ENCODE peak calls at places on chromosomes 16 and 17, in ten cellular contexts. J, M, B, V, F, S, K, G, U and H are unnamed samples. For H3K27me3, the result is how much of the 10 kb centered on the place peaks cover.

GRCh38 chr16:23410176-23410575 is 42.8 kb downstream of the COG7 start:
- DNase-seq in S (no peak), B (no peak), G (no peak), F (no peak), V (no peak), U (no peak), J (no peak), K (no peak), M (no peak), H (no peak)

GRCh38 chr17:29342148-29342765 is 47.9 kb upstream of the TAOK1 start:
- DNase-seq in S (no peak), F (no peak), J (no peak), B (no peak), U (no peak), G (no peak), M (no peak), V (no peak), K (no peak), H (no peak)

GRCh38 chr17:55624789-55625433 is 97.8 kb downstream of the TMEM100 start:
- DNase-seq in B (no peak), V (no peak), J (no peak), K (no peak), G (no peak), F (no peak), U (no peak), S (no peak), M (no peak), H (no peak)

GRCh38 chr17:51371732-51372151 is 111.4 kb downstream of the UTP18 start:
- DNase-seq in S (peak), K (peak), G (peak), J (no peak), V (peak), F (no peak), B (peak), M (peak), U (no peak), H (no peak)

GRCh38 chr17:64170286-64170685 is 40.3 kb upstream of the ERN1 start:
- DNase-seq in J (no peak), F (no peak), B (no peak), S (no peak), G (no peak), K (no peak), M (no peak), V (no peak), U (no peak), H (no peak)

GRCh38 chr17:78394209-78394608 is 15.8 kb downstream of the PGS1 start:
- DNase-seq in M (no peak), K (no peak), F (no peak), S (no peak), B (no peak), G (no peak), V (no peak), U (no peak), J (no peak), H (no peak)

GRCh38 chr17:11969565-11969964 is 27.7 kb downstream of the ZNF18 start:
- DNase-seq in S (no peak), U (no peak), G (no peak), V (no peak), K (no peak), B (no peak), M (no peak), F (no peak), J (no peak), H (no peak)

GRCh38 chr17:43952724-43953666 is 745 bp downstream of the PYY start:
- DNase-seq in U (no peak), S (peak), J (no peak), K (no peak), G (no peak), V (no peak), M (no peak), F (no peak), B (no peak), H (no peak)

GRCh38 chr17:78944956-78945355 is 19.8 kb upstream of the TIMP2 start:
- DNase-seq in V (no peak), J (no peak), B (no peak), S (no peak), U (no peak), G (no peak), K (no peak), M (no peak), F (no peak), H (no peak)

DNA sequence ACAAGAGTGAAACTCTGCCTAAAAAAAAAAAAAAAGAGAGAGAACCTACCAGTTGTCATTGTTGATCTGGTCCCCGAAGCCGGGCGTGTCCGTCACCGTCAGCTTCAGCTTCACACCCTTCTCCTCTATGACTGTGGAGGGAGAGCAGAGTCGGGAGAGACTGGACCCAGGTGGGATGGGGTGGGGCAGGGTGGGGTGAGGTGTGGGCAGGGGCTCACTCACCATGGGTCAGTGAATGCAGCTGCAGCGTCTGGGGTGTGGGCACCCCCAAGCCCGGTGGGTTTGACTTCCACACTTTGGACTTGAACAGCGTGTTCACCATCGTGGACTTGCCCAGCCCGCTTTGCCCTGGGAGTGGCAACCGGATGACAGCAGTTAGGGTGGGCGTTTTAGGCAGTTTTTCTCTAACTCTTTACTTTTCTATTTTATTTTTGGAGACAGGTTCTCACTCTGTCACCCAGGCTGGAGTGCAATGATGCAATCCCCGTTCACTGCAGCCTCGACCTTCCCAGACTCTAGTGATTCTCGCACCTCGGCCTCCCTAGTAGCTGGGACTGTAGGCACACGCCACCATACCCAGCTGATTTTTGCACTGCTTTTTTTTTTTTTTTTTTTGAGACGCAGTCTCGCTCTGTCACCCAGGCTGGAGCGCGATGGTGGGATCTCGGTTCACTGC is 2.2 kb downstream of the SEPTIN12 start:
- DNase-seq in S (no peak), B (no peak), G (no peak), F (no peak), J (no peak), M (no peak), K (no peak), V (no peak), U (no peak), H (no peak)
- H3K27ac ChIP-seq in S (no peak), B (no peak), G (no peak), F (no peak), J (no peak), M (no peak), K (no peak), V (no peak), U (no peak), H (no peak)

DNA sequence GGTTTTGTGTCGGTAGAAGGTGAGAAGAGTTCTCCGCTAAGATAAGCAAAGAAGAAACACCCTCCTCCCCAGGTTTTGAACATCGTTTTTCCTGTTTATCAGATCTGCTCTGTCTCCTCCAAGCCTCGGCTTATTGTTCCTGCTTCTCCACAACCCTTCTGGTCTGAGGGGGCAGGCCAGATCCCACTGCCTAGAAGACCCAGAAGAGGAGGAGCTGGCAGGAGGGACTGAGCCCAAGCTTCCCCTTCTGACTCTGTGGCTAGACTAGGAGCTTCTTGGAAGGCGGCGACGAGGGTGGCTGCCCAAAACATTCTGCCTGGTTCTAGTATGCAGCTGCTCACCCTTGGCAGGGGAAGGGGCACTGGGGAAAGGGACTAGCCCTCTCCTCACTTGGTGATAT is 5.1 kb upstream of the HOXB5 start:
- DNase-seq in S (no peak), K (no peak), U (no peak), G (no peak), J (no peak), F (no peak), M (no peak), V (no peak), B (no peak), H (no peak)
- H3K27me3 ChIP-seq in S (half or more), K (under half), U (half or more), G (half or more), J (half or more), F (under half), M (under half), V (half or more), B (under half), H (under half)

GRCh38 chr17:68491864-68492263 is 20.4 kb upstream of the PRKAR1A start:
- DNase-seq in M (no peak), K (peak), B (peak), S (no peak), G (no peak), V (no peak), U (no peak), J (peak), F (peak), H (no peak)
- H3K27ac ChIP-seq in M (no peak), K (no peak), B (peak), S (no peak), G (no peak), V (no peak), U (no peak), J (peak), F (peak), H (peak)

GRCh38 chr17:2057130-2057713 is 2.3 kb downstream of the HIC1 start:
- DNase-seq in S (no peak), K (no peak), U (no peak), B (no peak), V (no peak), G (no peak), F (no peak), J (no peak), M (peak), H (no peak)

GRCh38 chr17:2058521-2059124 is 3.7 kb downstream of the HIC1 start:
- DNase-seq in F (peak), M (peak), V (no peak), G (peak), U (peak), B (peak), S (peak), J (peak), K (peak), H (no peak)

GRCh38 chr17:2056221-2057129 is 1.6 kb downstream of the HIC1 start:
- DNase-seq in S (peak), K (no peak), M (peak), U (no peak), G (peak), B (no peak), F (no peak), V (no peak), J (no peak), H (no peak)

GRCh38 chr17:2059125-2059836 is 4.4 kb downstream of the HIC1 start:
- DNase-seq in U (no peak), J (no peak), M (no peak), B (peak), K (no peak), G (no peak), V (no peak), F (no peak), S (peak), H (no peak)

GRCh38 chr17:2057714-2058520 is 3.0 kb downstream of the HIC1 start:
- DNase-seq in M (peak), U (no peak), B (peak), F (no peak), G (no peak), K (no peak), S (peak), J (no peak), V (no peak), H (no peak)
- H3K27me3 ChIP-seq in M (under half), U (under half), B (under half), F (under half), G (under half), K (under half), S (under half), J (half or more), V (under half), H (under half)